ENCODE peak calls at places on chromosomes 1 and 21, in five cellular contexts. Z is neuronal stem cell, P is H1, Y is trophoblast cell, S is mesenchymal stem cell. B is an unnamed sample. For H3K4me1, the result is how much of the 10 kb centered on the place peaks cover.

GRCh38 chr1:24142546-24143431 is at the start of gene IL22RA1:
- DNase-seq in Z (no peak), S (peak), P (no peak), Y (no peak), B (no peak)

GRCh38 chr1:41340655-41341364 is 20.4 kb upstream of the FOXO6 start:
- DNase-seq in Z (no peak), P (no peak), Y (no peak), S (no peak), B (no peak)

GRCh38 chr1:160116277-160117147 is 953 bp downstream of the ATP1A2 start:
- DNase-seq in P (no peak), S (peak), Y (no peak), Z (no peak), B (no peak)

GRCh38 chr21:32248616-32249550 is 30.0 kb downstream of the MIS18A start:
- DNase-seq in S (no peak), P (no peak), Y (no peak), Z (no peak), B (no peak)

GRCh38 chr1:245704765-245705164 is 550.0 kb downstream of the KIF26B start:
- DNase-seq in P (no peak), Z (no peak), S (no peak), Y (no peak), B (peak)

GRCh38 chr1:89516055-89516454 is 8.6 kb upstream of the LRRC8B start:
- DNase-seq in Y (peak), Z (no peak), P (no peak), S (peak), B (no peak)

GRCh38 chr1:66084442-66084841 is 291.7 kb downstream of the PDE4B start:
- DNase-seq in S (no peak), P (no peak), Y (no peak), Z (no peak), B (no peak)

GRCh38 chr1:189769448-189769847 is 708.2 kb downstream of the BRINP3 start:
- DNase-seq in Y (no peak), Z (no peak), S (no peak), P (no peak), B (no peak)

GRCh38 chr1:233372218-233373125 is 44.9 kb downstream of the MAP3K21 start:
- DNase-seq in S (no peak), Z (no peak), Y (no peak), P (no peak), B (no peak)

GRCh38 chr21:46093668-46094400 is 4.1 kb upstream of the COL6A2 start:
- DNase-seq in P (peak), S (no peak), Y (no peak), Z (no peak), B (peak)

GRCh38 chr1:104387716-104388508 is 638.2 kb downstream of the AMY1C start:
- DNase-seq in Y (no peak), P (no peak), S (no peak), Z (no peak), B (no peak)

GRCh38 chr1:186633101-186633500 is 47.1 kb downstream of the PTGS2 start:
- DNase-seq in Y (no peak), P (no peak), Z (no peak), S (no peak), B (no peak)
- H3K4me1 ChIP-seq in Y (under half), P (under half), Z (under half), S (under half), B (under half)

GRCh38 chr1:37723072-37723389 is 30.7 kb downstream of the CDCA8 start:
- DNase-seq in Z (no peak), Y (no peak), S (no peak), P (no peak), B (no peak)
- H2BK12ac ChIP-seq in Z (no peak), Y (no peak), S (no peak), P (no peak), B (no peak)

GRCh38 chr1:234609528-234610042 is 393 bp downstream of the IRF2BP2 start:
- DNase-seq in P (no peak), Z (no peak), S (no peak), Y (no peak), B (no peak)

GRCh38 chr1:234606731-234607090 is 3.3 kb downstream of the IRF2BP2 start:
- DNase-seq in P (no peak), Y (no peak), S (no peak), Z (no peak), B (no peak)

GRCh38 chr1:234607091-234608025 is 2.6 kb downstream of the IRF2BP2 start:
- DNase-seq in Y (no peak), S (peak), Z (peak), P (no peak), B (no peak)

GRCh38 chr1:234608720-234609527 is 1.1 kb downstream of the IRF2BP2 start:
- DNase-seq in Z (peak), P (peak), Y (peak), S (peak), B (no peak)

DNA sequence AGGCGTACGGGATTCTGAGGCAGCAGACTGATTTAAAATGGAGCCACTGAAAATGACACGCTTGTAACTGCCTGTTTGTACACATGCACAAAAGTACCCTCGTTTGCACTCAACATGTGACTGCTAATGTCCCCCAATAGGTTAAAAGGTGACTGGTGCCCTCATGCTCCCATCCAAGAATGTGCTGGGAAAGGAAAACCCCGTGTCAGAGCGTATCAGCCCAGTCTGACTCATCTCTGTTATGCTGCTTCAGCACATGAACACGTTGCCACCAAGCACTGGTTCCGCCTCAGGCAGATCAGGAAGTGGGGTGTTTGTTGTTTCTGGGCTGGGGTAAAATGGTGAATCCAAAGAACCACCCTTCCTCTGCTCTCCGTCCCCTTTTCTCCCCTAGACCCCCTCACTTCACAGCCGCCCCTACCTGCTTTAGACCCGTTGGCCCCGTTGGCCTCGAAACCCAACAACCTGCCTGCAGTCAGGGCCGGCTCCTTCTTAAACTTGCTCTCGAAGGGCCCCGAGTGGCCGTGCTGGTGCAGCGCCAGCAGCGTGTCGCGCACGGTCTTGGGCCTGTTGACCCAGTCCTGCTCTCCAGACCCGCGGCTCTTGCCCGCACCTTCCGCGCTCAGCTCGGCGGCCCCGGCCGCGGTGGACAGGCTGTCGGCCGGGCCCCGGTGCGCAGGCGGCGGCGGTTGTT is 1.8 kb downstream of the IRF2BP2 start:
- DNase-seq in Z (peak), P (peak), S (peak), Y (peak), B (peak)
- H3K4me1 ChIP-seq in Z (under half), P (under half), S (under half), Y (under half), B (under half)

DNA sequence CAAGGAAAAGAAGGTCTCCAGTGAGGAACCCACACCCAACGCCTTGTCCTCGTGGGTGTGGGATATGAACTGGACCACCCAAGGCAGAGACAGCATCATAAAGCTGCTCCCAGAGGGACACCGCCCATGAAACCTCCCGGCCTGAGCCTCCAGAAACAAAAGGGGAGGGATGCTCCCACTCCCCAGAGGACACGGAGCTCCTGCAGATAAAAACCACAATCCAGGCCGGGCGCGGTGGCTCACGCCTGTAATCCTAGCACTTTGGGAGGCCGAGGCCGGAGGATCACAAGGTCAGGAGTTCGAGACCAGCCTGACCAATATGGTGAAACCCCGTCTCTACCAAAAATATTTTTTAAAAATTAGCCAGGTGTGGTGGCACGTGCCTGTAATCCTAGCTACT is 66.4 kb downstream of the CHD5 start:
- DNase-seq in Y (no peak), Z (no peak), P (no peak), S (no peak), B (no peak)
- H2BK12ac ChIP-seq in Y (no peak), Z (no peak), P (no peak), S (no peak), B (no peak)

GRCh38 chr1:174219606-174220370 is 60.5 kb downstream of the RABGAP1L start:
- DNase-seq in P (no peak), S (no peak), Y (no peak), Z (no peak), B (no peak)
- H3K4me1 ChIP-seq in P (under half), S (under half), Y (under half), Z (under half), B (under half)

GRCh38 chr1:166691476-166691875 is 147.8 kb upstream of the POGK start:
- DNase-seq in S (no peak), P (no peak), Y (peak), Z (no peak), B (no peak)

GRCh38 chr1:166692354-166692753 is 146.9 kb upstream of the POGK start:
- DNase-seq in P (no peak), Z (no peak), Y (peak), S (no peak), B (no peak)

GRCh38 chr1:166693158-166693557 is 146.1 kb upstream of the POGK start:
- DNase-seq in P (no peak), S (no peak), Y (no peak), Z (no peak), B (no peak)

GRCh38 chr1:166693673-166694297 is 145.5 kb upstream of the POGK start:
- DNase-seq in S (no peak), P (no peak), Y (no peak), Z (no peak), B (no peak)

DNA sequence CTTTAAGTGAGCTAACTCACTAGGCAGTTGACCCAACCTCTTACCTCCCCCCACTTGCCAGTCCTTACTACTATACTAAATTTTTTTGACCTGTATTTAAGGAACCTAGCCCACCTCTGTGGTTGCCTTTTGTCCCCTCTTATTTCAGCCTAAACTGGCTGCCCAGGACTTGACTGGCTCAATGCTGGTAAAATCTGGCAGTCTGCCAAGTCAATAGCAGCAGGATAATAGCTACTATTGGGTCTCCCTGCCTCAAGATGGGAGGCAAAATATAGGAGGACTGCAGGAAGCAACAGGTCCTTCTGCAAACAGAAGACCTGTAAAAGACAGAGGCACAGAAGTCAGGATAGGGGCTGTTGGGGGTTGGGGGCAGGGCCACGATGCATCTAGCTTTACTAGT is 144.2 kb upstream of the POGK start:
- DNase-seq in Z (no peak), P (no peak), Y (no peak), S (no peak), B (no peak)
- H2BK12ac ChIP-seq in Z (no peak), P (no peak), Y (no peak), S (no peak), B (no peak)

GRCh38 chr1:1937061-1937460 is 18.0 kb upstream of the TMEM52 start:
- DNase-seq in Y (no peak), P (no peak), Z (no peak), S (no peak), B (no peak)
- H3K4me1 ChIP-seq in Y (under half), P (under half), Z (under half), S (under half), B (under half)

GRCh38 chr1:19101244-19101643 is 108.8 kb downstream of the UBR4 start:
- DNase-seq in P (no peak), S (no peak), Z (no peak), Y (no peak), B (no peak)

GRCh38 chr1:19100008-19100407 is 110.1 kb downstream of the UBR4 start:
- DNase-seq in Y (no peak), S (no peak), Z (no peak), P (no peak), B (no peak)

GRCh38 chr1:19096990-19097389 is 113.1 kb downstream of the UBR4 start:
- DNase-seq in P (no peak), S (no peak), Z (no peak), Y (no peak), B (no peak)

GRCh38 chr1:19091539-19091938 is 118.5 kb downstream of the UBR4 start:
- DNase-seq in Z (no peak), S (no peak), P (no peak), Y (no peak), B (no peak)

GRCh38 chr1:19096036-19096833 is 113.8 kb downstream of the UBR4 start:
- DNase-seq in Y (peak), P (no peak), Z (peak), S (no peak), B (no peak)
- H2BK12ac ChIP-seq in Y (no peak), P (no peak), Z (no peak), S (no peak), B (no peak)

DNA sequence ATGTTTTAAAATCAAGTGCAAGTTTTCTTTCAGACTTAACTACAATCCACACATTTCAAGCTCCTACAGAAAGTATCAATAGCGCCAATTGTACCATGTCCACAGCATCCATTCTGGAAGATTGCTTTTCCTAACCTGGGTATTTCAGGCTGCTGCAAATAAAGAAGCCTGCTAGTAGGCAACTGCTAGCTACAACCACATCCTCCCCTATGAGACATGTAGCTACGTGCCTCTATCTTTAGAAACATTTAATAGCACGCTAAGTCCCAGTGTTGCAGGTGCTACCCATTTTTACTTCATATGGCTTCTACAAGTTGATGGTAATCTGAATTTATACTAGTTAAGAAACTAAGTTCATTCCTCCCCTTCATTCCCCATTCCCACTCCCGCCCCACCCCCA is 7.4 kb upstream of the AMPD1 start:
- DNase-seq in S (no peak), P (no peak), Y (no peak), Z (no peak), B (no peak)
- H3K4me1 ChIP-seq in S (under half), P (under half), Y (under half), Z (under half), B (under half)

B was measured in H9.